ENCODE peak calls at places on chromosomes 1 and 21, in nine cellular contexts. D, J, X, G, F, V, S, N and R are unnamed samples.

GRCh38 chr1:228351850-228352249 is 54.8 kb downstream of the TRIM11 start:
- DNase-seq in D (peak; percentile 27), J (no peak), X (no peak), G (no peak), F (no peak), V (no peak), S (no peak), N (no peak), R (no peak)

GRCh38 chr1:110309768-110310167 is 29.4 kb upstream of the RBM15 start:
- DNase-seq in D (no peak), J (no peak), X (peak; percentile 91), G (no peak), F (no peak), V (no peak), S (no peak), N (no peak), R (no peak)

GRCh38 chr1:169288011-169288414 is 79.6 kb downstream of the NME7 start:
- DNase-seq in D (no peak), J (no peak), X (peak; percentile 17), G (no peak), F (no peak), V (no peak), S (no peak), N (no peak), R (no peak)

GRCh38 chr1:98749152-98749756 is 87.7 kb downstream of the SNX7 start:
- DNase-seq in D (no peak), J (no peak), X (peak; percentile 7), G (peak; percentile 20), F (no peak), V (no peak), S (no peak), N (no peak), R (no peak)

GRCh38 chr1:222325506-222325905 is 222.4 kb downstream of the HHIPL2 start:
- DNase-seq in D (no peak), J (no peak), X (no peak), G (no peak), F (no peak), V (no peak), S (peak; percentile 1), N (no peak), R (no peak)

GRCh38 chr1:232682248-232682647 is 52.3 kb upstream of the SIPA1L2 start:
- DNase-seq in D (no peak), J (no peak), X (no peak), G (no peak), F (no peak), V (no peak), S (no peak), N (peak; percentile 79), R (no peak)

GRCh38 chr1:3142236-3142635 is 73.2 kb downstream of the PRDM16 start:
- DNase-seq in D (no peak), J (no peak), X (no peak), G (no peak), F (no peak), V (no peak), S (no peak), N (no peak), R (no peak)

GRCh38 chr1:151131832-151132675 is 14.4 kb downstream of the SEMA6C start:
- DNase-seq in D (no peak), J (no peak), X (no peak), G (no peak), F (peak; percentile 71), V (no peak), S (no peak), N (peak; percentile 26), R (no peak)

GRCh38 chr21:18244721-18245486 is at the start of gene CHODL:
- DNase-seq in D (no peak), J (no peak), X (no peak), G (no peak), F (peak; percentile 89), V (no peak), S (no peak), N (no peak), R (no peak)

GRCh38 chr1:226128487-226129075 is 58.0 kb downstream of the ACBD3 start:
- DNase-seq in D (no peak), J (no peak), X (peak; percentile 51), G (no peak), F (no peak), V (peak; percentile 76), S (no peak), N (no peak), R (no peak)

GRCh38 chr1:168236836-168237611 is 11.2 kb downstream of the SFT2D2 start:
- DNase-seq in D (no peak), J (no peak), X (no peak), G (no peak), F (peak; percentile 44), V (no peak), S (no peak), N (no peak), R (no peak)

GRCh38 chr1:32680642-32681041 is 21.9 kb downstream of the SYNC start:
- DNase-seq in D (no peak), J (no peak), X (no peak), G (no peak), F (no peak), V (no peak), S (no peak), N (no peak), R (no peak)

GRCh38 chr1:116762281-116762680 is 8.1 kb downstream of the CD2 start:
- DNase-seq in D (no peak), J (no peak), X (no peak), G (no peak), F (no peak), V (no peak), S (no peak), N (no peak), R (no peak)

GRCh38 chr1:203180611-203181330 is 5.1 kb upstream of the MYBPH start:
- DNase-seq in D (no peak), J (no peak), X (no peak), G (no peak), F (no peak), V (no peak), S (no peak), N (no peak), R (no peak)

GRCh38 chr1:203765029-203765837 is at the start of gene LAX1:
- DNase-seq in D (no peak), J (peak; percentile 40), X (no peak), G (no peak), F (no peak), V (no peak), S (no peak), N (peak; percentile 59), R (no peak)

GRCh38 chr21:17730782-17731181 is 88.4 kb downstream of the C21orf91 start:
- DNase-seq in D (no peak), J (no peak), X (no peak), G (peak; percentile 68), F (no peak), V (no peak), S (no peak), N (no peak), R (no peak)

DNA sequence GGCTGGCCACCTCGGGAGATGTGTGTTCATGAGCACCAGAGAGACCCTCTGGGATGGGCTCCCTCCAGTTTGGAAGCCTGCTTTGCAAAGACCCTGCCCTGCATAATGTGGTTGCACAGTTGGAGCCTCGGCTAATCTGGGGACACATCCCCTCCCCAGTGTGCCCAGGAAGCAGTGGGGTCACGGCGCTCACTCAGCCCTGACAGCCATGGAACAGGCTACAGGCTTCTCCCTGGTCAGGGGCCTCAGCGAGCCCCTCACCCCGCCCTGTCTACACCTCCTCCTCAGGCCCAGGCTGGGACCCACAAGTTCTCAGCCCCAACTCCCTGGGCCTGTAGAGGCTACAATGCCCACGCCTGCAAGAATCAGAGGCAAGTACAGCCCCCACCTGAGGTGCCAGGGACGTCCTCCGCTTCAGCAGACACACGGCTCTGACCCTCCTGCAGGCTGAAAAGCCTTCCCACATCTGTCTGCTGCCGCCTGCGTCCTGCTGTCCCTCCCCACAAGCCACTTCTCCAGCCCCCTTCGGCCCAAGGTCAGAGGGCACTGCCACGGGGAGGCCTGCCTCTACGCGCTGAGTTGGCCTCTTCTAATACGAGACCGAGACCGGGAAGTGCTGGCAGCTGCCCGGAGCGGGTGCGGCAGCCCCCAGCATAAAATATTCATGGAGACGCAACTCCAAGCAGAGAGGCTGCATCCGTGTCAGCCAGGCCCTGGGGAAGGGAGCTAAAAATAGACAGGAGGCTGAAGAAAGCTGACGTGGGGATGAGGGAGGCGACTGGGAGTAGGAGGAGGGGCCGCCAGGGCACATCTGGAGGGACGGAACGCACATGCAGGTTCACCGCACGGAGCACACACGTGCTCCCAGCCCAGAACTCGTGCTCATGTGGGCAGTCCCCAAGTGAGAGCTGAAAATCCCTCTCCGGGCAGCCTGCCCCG is 15.2 kb upstream of the GPR153 start:
- DNase-seq in D (peak; percentile 86), J (no peak), X (peak; percentile 90), G (no peak), F (peak; percentile 78), V (no peak), S (no peak), N (peak; percentile 43), R (no peak)
- TF ChIP-seq POLR2A in D (no peak), J (no peak), X (no peak), G (no peak), F (no peak), V (no peak), S (no peak), N (no peak), R (no peak)

GRCh38 chr1:78047631-78048030 is 1.9 kb downstream of the GIPC2 start:
- DNase-seq in D (no peak), J (no peak), X (no peak), G (no peak), F (no peak), V (no peak), S (no peak), N (no peak), R (no peak)

GRCh38 chr1:78044796-78045599 is 768 bp upstream of the GIPC2 start:
- DNase-seq in D (no peak), J (no peak), X (no peak), G (no peak), F (peak; percentile 24), V (no peak), S (no peak), N (peak; percentile 22), R (peak; percentile 23)

GRCh38 chr1:78047131-78047530 is 1.4 kb downstream of the GIPC2 start:
- DNase-seq in D (no peak), J (no peak), X (no peak), G (no peak), F (no peak), V (no peak), S (no peak), N (no peak), R (no peak)

GRCh38 chr1:78045600-78045849 is 241 bp upstream of the GIPC2 start:
- DNase-seq in D (no peak), J (no peak), X (no peak), G (no peak), F (peak; percentile 33), V (no peak), S (no peak), N (no peak), R (peak; percentile 24)

GRCh38 chr1:78045850-78046778 is at the start of gene GIPC2:
- DNase-seq in D (peak; percentile 48), J (no peak), X (peak; percentile 18), G (no peak), F (peak; percentile 51), V (no peak), S (no peak), N (peak; percentile 64), R (peak; percentile 27)
- TF ChIP-seq POLR2A in D (no peak), J (no peak), X (no peak), G (no peak), F (no peak), V (no peak), S (no peak), N (peak; percentile 68), R (no peak)

GRCh38 chr1:67053785-67054759 is at the start of gene SLC35D1:
- DNase-seq in D (peak; percentile 77), J (peak; percentile 53), X (peak; percentile 53), G (peak; percentile 90), F (peak; percentile 85), V (no peak), S (no peak), N (peak; percentile 87), R (peak; percentile 81)
- TF ChIP-seq POLR2A in D (no peak), J (no peak), X (peak; percentile 82), G (peak; percentile 55), F (peak; percentile 4), V (no peak), S (no peak), N (peak; percentile 88), R (peak; percentile 69)

GRCh38 chr1:36385410-36386261 is at the start of gene STK40:
- DNase-seq in D (peak; percentile 98), J (peak; percentile 99), X (peak; percentile 100), G (peak; percentile 99), F (peak; percentile 99), V (peak; percentile 100), S (peak; percentile 99), N (peak; percentile 98), R (peak; percentile 100)
- TF ChIP-seq POLR2A in D (peak; percentile 76), J (no peak), X (no peak), G (no peak), F (peak; percentile 92), V (no peak), S (peak; percentile 89), N (no peak), R (no peak)